ENCODE peak calls at places on chromosomes 1 and 21, in eight cellular contexts. C, V, U, F, W, H, S and I are unnamed samples.

GRCh38 chr1:19676438-19676922 is 11.8 kb downstream of the HTR6 start:
- DNase-seq in C (peak), V (peak), U (peak), F (peak), W (no peak), H (no peak), S (no peak), I (peak)

GRCh38 chr21:45388011-45388521 is 16.9 kb upstream of the COL18A1 start:
- DNase-seq in C (no peak), V (no peak), U (no peak), F (no peak), W (no peak), H (no peak), S (no peak), I (no peak)

GRCh38 chr1:59107916-59108315 is 189.0 kb upstream of the FGGY start:
- DNase-seq in C (no peak), V (no peak), U (no peak), F (no peak), W (no peak), H (no peak), S (no peak), I (no peak)

GRCh38 chr1:56502700-56503245 is 76.6 kb downstream of the PLPP3 start:
- DNase-seq in C (no peak), V (no peak), U (no peak), F (no peak), W (no peak), H (no peak), S (no peak), I (no peak)

GRCh38 chr1:7885513-7886298 is 32.8 kb upstream of the UTS2 start:
- DNase-seq in C (no peak), V (peak), U (peak), F (no peak), W (peak), H (peak), S (no peak), I (no peak)

GRCh38 chr1:59062743-59063142 is 234.2 kb upstream of the FGGY start:
- DNase-seq in C (no peak), V (no peak), U (no peak), F (peak), W (no peak), H (no peak), S (no peak), I (no peak)

GRCh38 chr21:43304621-43305335 is 122.2 kb downstream of the SIK1 start:
- DNase-seq in C (no peak), V (no peak), U (no peak), F (no peak), W (no peak), H (no peak), S (no peak), I (no peak)

GRCh38 chr1:154970631-154971340 is at the start of gene SHC1:
- DNase-seq in C (peak), V (peak), U (peak), F (peak), W (no peak), H (no peak), S (no peak), I (peak)

GRCh38 chr1:71072273-71072672 is 8.6 kb downstream of the ZRANB2 start:
- DNase-seq in C (no peak), V (no peak), U (no peak), F (no peak), W (no peak), H (no peak), S (no peak), I (no peak)

DNA sequence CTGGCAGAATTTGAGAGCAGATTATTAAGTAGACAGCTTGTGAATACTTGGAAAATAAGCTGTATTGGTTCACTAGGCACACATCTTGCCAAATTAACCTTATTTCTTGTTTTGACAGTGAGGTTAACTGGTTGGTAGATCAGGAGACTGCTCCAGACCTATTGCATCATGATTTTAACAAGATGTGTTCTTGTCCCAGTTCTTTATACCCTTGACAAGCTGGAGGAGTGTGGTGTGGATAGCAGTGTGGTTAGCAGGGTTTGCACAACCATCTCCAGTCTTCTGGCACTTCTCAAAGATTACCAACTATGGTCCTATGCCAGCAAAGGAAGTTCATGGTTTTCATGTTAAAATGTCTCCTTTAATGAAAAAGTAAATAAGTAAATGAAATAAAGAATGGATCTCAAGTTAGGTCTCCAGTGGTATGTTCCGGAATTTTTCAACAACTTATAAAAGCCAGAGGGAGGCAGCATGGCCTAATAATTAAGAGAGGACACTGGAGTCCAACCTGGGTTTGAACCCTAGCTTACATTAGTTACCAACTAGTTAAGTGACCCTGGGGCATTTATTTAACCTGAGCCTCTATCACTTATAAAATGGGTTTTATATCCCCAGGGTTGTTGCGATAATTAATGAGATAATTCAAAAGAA is 34.1 kb downstream of the DDX20 start:
- DNase-seq in C (no peak), V (no peak), U (no peak), F (peak), W (no peak), H (no peak), S (no peak), I (no peak)
- TF ChIP-seq CTCF in C (no peak), V (no peak), U (no peak), F (peak), W (no peak), H (peak), S (no peak), I (no peak)

DNA sequence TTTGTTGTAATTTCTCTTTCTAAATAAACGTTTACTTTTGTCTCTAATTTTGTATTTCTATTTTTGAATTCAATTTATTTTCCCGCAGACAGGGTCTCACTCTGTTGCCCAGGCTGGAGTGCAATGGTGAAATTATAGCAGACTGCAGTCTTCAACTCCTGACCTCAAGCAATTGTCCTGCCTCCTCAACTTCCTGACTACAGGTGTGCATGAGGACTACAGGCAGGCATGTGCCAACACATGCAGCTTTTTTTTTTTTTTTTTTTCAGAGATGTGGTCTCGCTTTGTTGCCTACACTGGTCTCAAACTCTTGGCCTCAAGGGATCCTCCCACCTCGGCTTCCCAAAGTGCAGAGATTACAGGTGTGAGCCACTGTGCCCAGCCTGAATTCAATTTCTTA is 36.7 kb upstream of the IL20 start:
- DNase-seq in C (no peak), V (no peak), U (no peak), F (no peak), W (no peak), H (no peak), S (no peak), I (no peak)
- TF ChIP-seq CTCF in C (no peak), V (no peak), U (no peak), F (peak), W (no peak), H (peak), S (no peak), I (peak)

GRCh38 chr1:211514030-211514754 is 22.2 kb upstream of the RD3 start:
- DNase-seq in C (peak), V (peak), U (peak), F (peak), W (peak), H (peak), S (peak), I (peak)
- TF ChIP-seq CTCF in C (peak), V (peak), U (peak), F (peak), W (peak), H (peak), S (peak), I (peak)

DNA sequence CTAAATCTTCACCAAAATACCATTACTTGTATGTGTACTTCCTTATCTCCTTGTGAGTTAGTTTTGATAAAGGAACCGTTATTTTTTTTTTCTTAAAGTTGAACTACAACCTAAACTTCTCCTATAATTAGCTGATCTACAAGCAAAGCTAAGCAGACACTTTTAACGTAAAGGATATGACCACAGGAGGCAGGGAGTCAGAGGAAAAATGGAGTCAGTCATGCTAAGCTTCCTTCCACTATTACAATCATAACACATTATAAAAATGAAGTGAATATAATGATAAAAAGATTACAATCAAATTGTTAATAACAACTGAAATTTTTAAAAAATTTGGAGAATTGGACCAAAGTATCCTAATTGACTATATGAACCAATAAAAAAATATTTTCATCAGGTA is 892.6 kb downstream of the KCNT2 start:
- DNase-seq in C (no peak), V (no peak), U (no peak), F (no peak), W (no peak), H (no peak), S (no peak), I (no peak)
- TF ChIP-seq CTCF in C (no peak), V (no peak), U (no peak), F (no peak), W (no peak), H (no peak), S (no peak), I (no peak)